ENCODE peak calls at places on chromosomes 2 and 18, in four cellular contexts. K is HFF-Myc, P is IMR-90, U is cardiac muscle cell. I is an unnamed sample.
A peak's percentile ranks its signal among the peaks of the same experiment; 100 is the strongest.

GRCh38 chr2:44932079-44932478 is 9.4 kb upstream of the SIX3 start:
- DNase-seq in P (no peak), U (no peak), K (no peak), I (no peak)

GRCh38 chr2:31049913-31050588 is 88.2 kb downstream of the GALNT14 start:
- DNase-seq in U (no peak), K (no peak), P (no peak), I (no peak)

GRCh38 chr18:6521804-6522418 is 107.2 kb upstream of the L3MBTL4 start:
- DNase-seq in K (peak; percentile 25), U (peak; percentile 63), P (peak; percentile 47), I (peak; percentile 66)

GRCh38 chr2:197710424-197711042 is 5.4 kb downstream of the MARS2 start:
- DNase-seq in K (no peak), U (no peak), P (no peak), I (no peak)

GRCh38 chr2:98806266-98806697 is 75.3 kb upstream of the MGAT4A start:
- DNase-seq in P (no peak), K (no peak), U (peak; percentile 48), I (peak; percentile 46)

GRCh38 chr18:75698861-75699260 is 271.4 kb upstream of the SMIM21 start:
- DNase-seq in U (no peak), K (no peak), P (no peak), I (no peak)

GRCh38 chr2:197499594-197500502 is at the start of the genes HSPD1 and HSPE1:
- DNase-seq in P (peak; percentile 99), U (peak; percentile 100), K (peak; percentile 99), I (peak; percentile 100)

GRCh38 chr2:238761802-238762373 is 86.0 kb upstream of the TWIST2 start:
- DNase-seq in U (peak; percentile 46), P (peak; percentile 32), K (no peak), I (peak; percentile 47)

GRCh38 chr18:29925566-29925965 is 1117.0 kb downstream of the DSC3 start:
- DNase-seq in P (no peak), K (no peak), U (no peak), I (no peak)

GRCh38 chr2:241224068-241224850 is 35.8 kb downstream of the ANO7 start:
- DNase-seq in P (peak; percentile 66), U (peak; percentile 74), K (peak; percentile 27), I (peak; percentile 56)

GRCh38 chr2:65729246-65729645 is 296.8 kb upstream of the SPRED2 start:
- DNase-seq in K (no peak), U (no peak), P (no peak), I (no peak)

GRCh38 chr18:69968073-69968472 is 20.4 kb upstream of the CD226 start:
- DNase-seq in P (no peak), K (no peak), U (no peak), I (no peak)

GRCh38 chr18:23588836-23589560 is 2.7 kb upstream of the NPC1 start:
- DNase-seq in U (peak; percentile 31), P (no peak), K (no peak), I (no peak)

GRCh38 chr2:120737802-120738516 is 2.3 kb downstream of the GLI2 start:
- DNase-seq in K (no peak), U (peak; percentile 45), P (no peak), I (no peak)

GRCh38 chr18:26097563-26097962 is 7.2 kb upstream of the SS18 start:
- DNase-seq in P (no peak), U (no peak), K (no peak), I (no peak)

GRCh38 chr18:42255908-42256765 is 301.1 kb downstream of the PIK3C3 start:
- DNase-seq in K (no peak), P (no peak), U (no peak), I (no peak)

GRCh38 chr2:77007668-77008067 is 514.5 kb downstream of the LRRTM4 start:
- DNase-seq in U (no peak), K (no peak), P (no peak), I (no peak)

GRCh38 chr2:85711578-85712060 is 17.5 kb downstream of the GNLY start:
- DNase-seq in K (no peak), U (no peak), P (no peak), I (no peak)

GRCh38 chr2:222708274-222708710 is 36.8 kb downstream of the MOGAT1 start:
- DNase-seq in K (no peak), P (peak; percentile 74), U (peak; percentile 84), I (peak; percentile 80)

GRCh38 chr2:1942836-1943360 is 198.6 kb upstream of the PXDN start:
- DNase-seq in K (no peak), U (no peak), P (no peak), I (no peak)

GRCh38 chr2:188196343-188197008 is 95.2 kb upstream of the GULP1 start:
- DNase-seq in K (no peak), P (no peak), U (peak; percentile 66), I (peak; percentile 83)

GRCh38 chr2:46846454-46846990 is 69.1 kb downstream of the MCFD2 start:
- DNase-seq in P (no peak), U (peak; percentile 64), K (no peak), I (peak; percentile 40)

GRCh38 chr2:236882931-236883330 is 202.8 kb upstream of the COPS8 start:
- DNase-seq in K (no peak), P (no peak), U (no peak), I (no peak)

GRCh38 chr2:64157792-64158191 is 13.6 kb upstream of the PELI1 start:
- DNase-seq in P (peak; percentile 22), U (peak; percentile 78), K (no peak), I (peak; percentile 88)

GRCh38 chr2:24050041-24050655 is 607 bp downstream of the FKBP1B start:
- DNase-seq in P (no peak), K (no peak), U (peak; percentile 31), I (peak; percentile 21)

GRCh38 chr2:68726608-68727367 is 7.8 kb upstream of the ARHGAP25 start:
- DNase-seq in P (no peak), K (no peak), U (peak; percentile 6), I (no peak)

GRCh38 chr2:240707046-240707756 is 15.5 kb downstream of the AQP12A start:
- DNase-seq in K (no peak), P (no peak), U (no peak), I (no peak)

DNA sequence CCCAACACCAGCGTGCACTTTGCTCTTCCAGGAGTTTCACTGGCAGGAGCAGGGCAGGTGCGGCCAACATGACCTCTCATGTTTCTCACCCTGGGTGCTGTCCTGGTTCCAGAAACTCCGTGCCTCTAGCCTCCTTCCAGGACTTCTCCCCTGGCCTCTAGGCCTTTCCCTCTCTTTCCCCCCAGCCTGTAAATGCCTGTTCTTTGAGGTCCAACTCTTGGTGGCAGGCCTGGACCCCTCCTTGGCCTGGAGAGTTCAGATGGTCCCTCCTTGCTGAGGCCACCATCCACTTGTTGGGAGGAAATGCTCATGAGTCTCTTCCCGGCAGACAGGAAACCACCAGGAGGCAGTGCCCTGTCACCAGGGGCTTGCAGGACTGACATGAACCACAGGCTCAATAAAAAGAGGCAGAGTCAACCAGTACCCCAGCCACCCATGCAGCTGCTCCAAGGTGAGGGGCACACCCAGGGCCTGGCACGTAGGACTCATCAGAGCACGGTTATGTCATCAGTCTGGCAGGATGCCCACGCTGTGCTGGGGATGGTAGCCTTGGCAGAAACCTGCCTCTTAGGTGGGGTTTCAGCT is 1.5 kb downstream of the MALL start:
- DNase-seq in P (no peak), U (no peak), K (no peak), I (no peak)
- TF ChIP-seq CTCF in P (no peak), U (peak; percentile 22), K (peak; percentile 38), I (peak; percentile 18)

GRCh38 chr2:171813729-171814128 is 80.3 kb downstream of the SLC25A12 start:
- DNase-seq in P (no peak), K (no peak), U (no peak), I (no peak)

GRCh38 chr2:171814174-171814573 is 79.9 kb downstream of the SLC25A12 start:
- DNase-seq in U (no peak), P (no peak), K (no peak), I (no peak)

GRCh38 chr2:171811229-171811628 is 82.8 kb downstream of the SLC25A12 start:
- DNase-seq in P (peak; percentile 57), U (peak; percentile 61), K (peak; percentile 25), I (peak; percentile 65)

GRCh38 chr2:171813126-171813525 is 80.9 kb downstream of the SLC25A12 start:
- DNase-seq in K (no peak), P (no peak), U (no peak), I (no peak)

DNA sequence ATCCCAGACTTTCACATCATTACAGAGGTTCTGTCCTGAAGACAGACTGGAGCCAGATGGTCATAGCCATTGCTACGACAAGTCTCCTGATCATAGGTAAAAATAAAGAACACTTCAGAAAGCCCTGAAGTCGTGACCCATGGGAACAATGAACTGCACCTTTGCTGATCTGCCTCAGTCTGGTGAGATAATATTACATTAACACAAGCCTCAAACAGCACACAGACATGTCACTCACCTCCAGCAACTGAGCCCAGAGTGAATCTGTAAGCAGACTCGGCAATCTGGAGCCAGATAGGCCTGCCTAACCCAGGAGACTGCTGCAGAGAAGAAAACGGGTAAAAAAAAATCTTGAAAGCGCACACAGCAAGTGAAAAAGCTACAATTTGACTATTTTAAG is 79.2 kb downstream of the SLC25A12 start:
- DNase-seq in P (no peak), K (no peak), U (no peak), I (no peak)
- H3K4me3 ChIP-seq in P (no peak overlapping the region), K (no peak overlapping the region), U (no peak overlapping the region), I (no peak overlapping the region)

DNA sequence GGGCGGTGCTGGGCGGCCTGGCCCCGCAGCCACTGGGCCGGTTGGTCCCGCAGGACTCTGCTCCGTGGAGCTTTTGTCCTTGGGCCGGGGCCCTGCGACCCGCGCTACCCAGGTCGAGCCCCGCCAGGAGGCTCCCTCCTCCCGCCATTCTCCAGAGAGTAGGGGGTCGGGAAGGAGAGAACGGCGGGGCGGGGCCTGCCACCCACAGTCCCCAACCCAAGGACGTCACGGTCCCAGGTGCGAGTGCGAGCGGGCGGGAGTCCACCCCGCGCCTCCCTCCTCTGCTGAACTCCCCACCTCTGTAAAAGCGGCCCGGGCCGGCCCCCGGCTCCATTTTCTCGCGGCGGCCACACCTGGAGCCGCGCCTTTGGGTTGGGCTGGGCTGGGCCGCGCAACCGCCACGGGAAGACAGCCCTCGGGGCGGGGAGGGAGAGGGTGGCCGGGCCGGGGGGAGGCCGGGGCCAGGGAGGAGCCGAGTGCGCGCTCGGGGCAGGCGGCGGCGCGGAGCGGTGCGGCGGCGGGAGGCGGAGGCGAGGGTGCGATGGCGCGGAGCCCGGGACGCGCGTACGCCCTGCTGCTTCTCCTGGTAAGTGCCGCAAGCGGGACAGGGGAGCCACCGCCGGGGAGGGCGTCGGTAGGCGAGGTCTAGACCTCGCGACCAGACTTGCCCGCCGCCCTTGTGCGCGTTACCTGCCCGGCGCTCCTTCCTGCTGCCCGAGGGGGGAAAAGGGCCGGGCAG is at the start of gene DSG2:
- DNase-seq in P (no peak), U (peak; percentile 53), K (no peak), I (peak; percentile 43)
- TF ChIP-seq CTCF in P (no peak), U (no peak), K (no peak), I (no peak)

GRCh38 chr2:20671036-20671735 is 4.2 kb downstream of the GDF7 start:
- DNase-seq in P (no peak), K (no peak), U (no peak), I (no peak)
- H3K4me3 ChIP-seq in P (no peak overlapping the region), K (no peak overlapping the region), U (no peak overlapping the region), I (no peak overlapping the region)

DNA sequence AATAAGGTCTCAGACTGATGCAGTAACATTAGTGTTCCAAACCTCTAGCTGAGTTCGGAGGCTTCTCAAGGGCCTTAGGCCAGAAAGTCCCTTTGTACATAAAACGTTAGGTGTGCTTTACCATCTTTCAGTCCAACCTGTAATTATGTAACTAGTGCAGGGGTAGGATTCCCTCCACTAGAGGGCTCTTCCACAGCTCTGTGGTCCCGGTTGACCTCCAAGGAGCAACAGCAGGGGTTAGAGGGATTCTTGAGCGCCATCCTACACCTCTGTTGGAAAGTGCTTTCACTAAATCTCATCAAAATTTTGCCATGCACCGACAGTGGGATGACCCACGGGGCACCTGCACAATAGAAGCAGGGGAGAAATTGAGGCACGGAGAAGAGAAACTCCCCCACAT is 155.8 kb upstream of the LRP1B start:
- DNase-seq in K (no peak), U (no peak), P (no peak), I (no peak)
- TF ChIP-seq CTCF in K (peak; percentile 48), U (no peak), P (peak; percentile 16), I (peak; percentile 19)

GRCh38 chr18:72692086-72692485 is 147.9 kb upstream of the CBLN2 start:
- DNase-seq in K (no peak), P (no peak), U (no peak), I (no peak)
- H3K4me3 ChIP-seq in K (no peak overlapping the region), P (no peak overlapping the region), U (peak overlapping the region; percentile 16), I (no peak overlapping the region)